ENCODE peak calls at places on chromosomes 13 and 19, in four cellular contexts. L, N, C and K are unnamed samples.
A peak's percentile ranks its signal among the peaks of the same experiment; 100 is the strongest.

GRCh38 chr13:87669379-87669978 is 1.7 kb upstream of the SLITRK5 start:
- DNase-seq in L (no peak), N (no peak), C (peak; percentile 36), K (peak; percentile 43)

GRCh38 chr19:43380771-43381386 is 27.4 kb downstream of the CD177 start:
- DNase-seq in L (no peak), N (no peak), C (no peak), K (no peak)

GRCh38 chr19:40394816-40395210 is 4.8 kb upstream of the HIPK4 start:
- DNase-seq in L (no peak), N (no peak), C (no peak), K (no peak)

GRCh38 chr19:7395360-7395781 is 46.6 kb downstream of the ARHGEF18 start:
- DNase-seq in L (no peak), N (no peak), C (peak; percentile 19), K (no peak)

GRCh38 chr19:12833747-12834417 is 497 bp downstream of the RTBDN start:
- DNase-seq in L (peak; percentile 21), N (no peak), C (peak; percentile 73), K (peak; percentile 44)

GRCh38 chr13:51728972-51729371 is 75.0 kb downstream of the DHRS12 start:
- DNase-seq in L (no peak), N (no peak), C (no peak), K (no peak)

GRCh38 chr13:88246239-88246638 is 575.1 kb downstream of the SLITRK5 start:
- DNase-seq in L (no peak), N (no peak), C (peak; percentile 17), K (no peak)

GRCh38 chr19:58330458-58330857 is 3.7 kb downstream of the ZSCAN22 start:
- DNase-seq in L (no peak), N (no peak), C (no peak), K (peak; percentile 55)

GRCh38 chr13:38421590-38422560 is 72.2 kb downstream of the UFM1 start:
- DNase-seq in L (no peak), N (no peak), C (no peak), K (no peak)

GRCh38 chr13:33512880-33513554 is 227.5 kb upstream of the STARD13 start:
- DNase-seq in L (no peak), N (no peak), C (no peak), K (no peak)

GRCh38 chr13:105937451-105937850 is 598.0 kb downstream of the EFNB2 start:
- DNase-seq in L (no peak), N (no peak), C (no peak), K (no peak)

GRCh38 chr19:13018037-13018914 is 23.0 kb downstream of the NFIX start:
- DNase-seq in L (no peak), N (peak; percentile 86), C (no peak), K (no peak)

GRCh38 chr13:96821971-96822370 is 172.3 kb downstream of the OXGR1 start:
- DNase-seq in L (no peak), N (no peak), C (no peak), K (no peak)

GRCh38 chr13:30755678-30756077 is 20.3 kb downstream of the ALOX5AP start:
- DNase-seq in L (no peak), N (no peak), C (no peak), K (no peak)

GRCh38 chr19:383922-384800 is 24.8 kb downstream of the C2CD4C start:
- DNase-seq in L (peak; percentile 31), N (no peak), C (peak; percentile 64), K (no peak)

GRCh38 chr13:113357529-113357928 is 6.4 kb downstream of the GRTP1 start:
- DNase-seq in L (no peak), N (no peak), C (no peak), K (no peak)

GRCh38 chr13:59437902-59438301 is 725.8 kb downstream of the DIAPH3 start:
- DNase-seq in L (no peak), N (no peak), C (peak; percentile 41), K (no peak)

GRCh38 chr13:42396901-42397670 is 125.1 kb downstream of the AKAP11 start:
- DNase-seq in L (no peak), N (no peak), C (no peak), K (no peak)

GRCh38 chr13:49649244-49649962 is 21.1 kb downstream of the ARL11 start:
- DNase-seq in L (no peak), N (no peak), C (peak; percentile 45), K (no peak)
- TF ChIP-seq CTCF in L (peak; percentile 19), N (peak; percentile 42), C (peak; percentile 60), K (no peak)

GRCh38 chr13:79155883-79156282 is 250.2 kb downstream of the RBM26 start:
- DNase-seq in L (no peak), N (no peak), C (no peak), K (no peak)
- H3K27ac ChIP-seq in L (no peak overlapping the region), N (no peak overlapping the region), C (no peak overlapping the region), K (no peak overlapping the region)

DNA sequence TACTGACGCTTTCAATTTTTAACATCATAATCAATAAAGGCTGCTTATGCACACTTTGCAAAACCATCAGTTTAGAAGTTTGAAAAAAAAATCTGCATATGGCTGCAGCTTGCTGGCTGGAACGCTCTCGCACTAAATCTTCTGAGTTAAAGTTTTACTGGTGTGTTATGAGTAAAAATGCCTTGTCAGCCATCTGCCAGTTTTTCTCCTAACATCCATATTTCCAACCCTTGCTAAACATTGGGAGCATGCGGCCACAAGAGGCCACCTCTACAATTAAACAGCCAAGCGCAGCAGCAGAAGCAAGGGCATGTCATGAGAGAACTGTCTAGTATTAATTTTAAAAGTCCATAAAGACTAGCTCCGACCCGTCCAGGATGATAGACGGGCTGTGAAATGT is 248.3 kb downstream of the TSHZ3 start:
- DNase-seq in L (no peak), N (no peak), C (no peak), K (no peak)
- TF ChIP-seq CTCF in L (no peak), N (no peak), C (no peak), K (no peak)

DNA sequence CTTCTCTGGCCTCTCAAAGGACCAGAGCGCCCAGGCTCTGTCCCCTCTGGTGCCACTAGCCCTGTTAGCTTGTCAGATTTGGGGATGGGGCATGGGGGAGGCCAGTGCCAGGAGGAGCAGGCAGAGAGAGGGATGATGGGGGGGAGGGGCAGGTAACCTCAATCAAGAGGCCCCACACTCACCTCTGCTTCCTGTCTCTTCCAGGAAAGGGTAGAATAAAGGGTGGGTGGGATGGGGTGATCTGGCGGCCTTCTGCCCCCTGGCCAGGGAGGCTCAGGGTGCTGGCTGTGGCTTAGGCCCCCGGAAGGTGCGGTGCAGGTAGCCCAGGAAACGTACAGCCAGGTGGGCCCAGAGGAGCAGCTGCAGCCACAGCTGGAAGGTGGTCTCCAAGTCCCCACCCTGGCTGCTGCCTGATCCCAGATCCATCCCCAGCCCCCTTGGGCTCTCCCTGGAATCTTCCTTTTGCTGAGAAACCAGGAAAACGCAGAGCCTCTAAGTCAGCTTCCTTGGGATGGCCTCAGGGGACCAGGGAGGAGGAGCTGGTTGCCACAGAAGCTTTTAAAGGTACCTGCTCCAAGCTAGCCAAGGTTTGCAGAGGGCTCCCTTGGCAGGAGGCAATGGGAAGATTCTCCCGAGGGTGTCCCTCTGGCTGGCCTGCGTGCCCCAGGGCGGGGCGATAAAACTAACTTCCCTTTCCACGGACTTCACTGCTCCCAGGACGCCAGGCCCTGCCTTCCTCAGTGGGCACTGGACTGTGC is 5.3 kb downstream of the PRKACA start:
- DNase-seq in L (no peak), N (no peak), C (no peak), K (no peak)
- H3K27ac ChIP-seq in L (no peak overlapping the region), N (peak overlapping the region; percentile 81), C (peak overlapping the region; percentile 62), K (no peak overlapping the region)

GRCh38 chr19:49363265-49364082 is at the start of gene DKKL1:
- DNase-seq in L (peak; percentile 100), N (peak; percentile 100), C (peak; percentile 100), K (peak; percentile 97)
- TF ChIP-seq CTCF in L (no peak), N (peak; percentile 28), C (peak; percentile 6), K (peak; percentile 43)